ENCODE peak calls at places on chromosome 5, in six cellular contexts. M is amniotic stem cell; P is BE2C; D is iPS-NIHi11; W is HEK293T; F is activated CD4-positive, alpha-beta T cell treated with anti-CD3 and anti-CD28 coated beads, Interleukin-2, amount 10 ng/mL, durations not matched to agents 7 days and 5 days. R is an unnamed sample.

GRCh38 chr5:23012842-23013241 is 159.7 kb upstream of the CDH12 start:
- DNase-seq in M (no peak), P (no peak), D (no peak), W (no peak), F (no peak), R (no peak)

GRCh38 chr5:149063901-149064478 is 1.1 kb upstream of the SH3TC2 start:
- DNase-seq in M (no peak), P (no peak), D (no peak), W (no peak), F (no peak), R (no peak)

GRCh38 chr5:17094830-17095229 is 122.6 kb upstream of the BASP1 start:
- DNase-seq in M (no peak), P (no peak), D (no peak), W (no peak), F (no peak), R (no peak)

GRCh38 chr5:142474426-142474825 is 149.6 kb upstream of the SPRY4 start:
- DNase-seq in M (no peak), P (no peak), D (no peak), W (no peak), F (no peak), R (peak; percentile 27)

GRCh38 chr5:180395540-180396274 is 42.6 kb upstream of the GFPT2 start:
- DNase-seq in M (no peak), P (no peak), D (peak; percentile 1), W (peak; percentile 3), F (no peak), R (no peak)

GRCh38 chr5:74433255-74434123 is 207.0 kb downstream of the ENC1 start:
- DNase-seq in M (no peak), P (no peak), D (peak; percentile 31), W (no peak), F (no peak), R (no peak)

GRCh38 chr5:151205411-151205810 is 18.5 kb downstream of the CCDC69 start:
- DNase-seq in M (no peak), P (no peak), D (no peak), W (no peak), F (no peak), R (no peak)

GRCh38 chr5:68315679-68316271 is 100.2 kb downstream of the PIK3R1 start:
- DNase-seq in M (no peak), P (no peak), D (no peak), W (no peak), F (peak; percentile 10), R (no peak)

GRCh38 chr5:141834331-141834730 is 43.9 kb downstream of the PCDH1 start:
- DNase-seq in M (no peak), P (no peak), D (no peak), W (no peak), F (no peak), R (no peak)

GRCh38 chr5:147645172-147645571 is 135.3 kb upstream of the DPYSL3 start:
- DNase-seq in M (no peak), P (no peak), D (no peak), W (no peak), F (no peak), R (no peak)

GRCh38 chr5:168976311-168976893 is 324.5 kb downstream of the SLIT3 start:
- DNase-seq in M (no peak), P (peak; percentile 33), D (no peak), W (no peak), F (no peak), R (no peak)

GRCh38 chr5:154997746-154998145 is 15.8 kb upstream of the KIF4B start:
- DNase-seq in M (no peak), P (no peak), D (no peak), W (no peak), F (no peak), R (no peak)

GRCh38 chr5:127406326-127407121 is 110.9 kb upstream of the PRRC1 start:
- DNase-seq in M (no peak), P (no peak), D (peak; percentile 23), W (no peak), F (no peak), R (no peak)

GRCh38 chr5:106202035-106202434 is 1468.7 kb downstream of the EFNA5 start:
- DNase-seq in M (no peak), P (no peak), D (no peak), W (no peak), F (no peak), R (no peak)

GRCh38 chr5:68924490-68925145 is 169.2 kb upstream of the SLC30A5 start:
- DNase-seq in M (peak; percentile 21), P (no peak), D (no peak), W (no peak), F (no peak), R (peak; percentile 19)

GRCh38 chr5:38576971-38577684 is 20.7 kb upstream of the LIFR start:
- DNase-seq in M (no peak), P (no peak), D (no peak), W (no peak), F (no peak), R (no peak)

GRCh38 chr5:109739741-109740140 is 50.0 kb downstream of the MAN2A1 start:
- DNase-seq in M (no peak), P (no peak), D (peak; percentile 53), W (no peak), F (no peak), R (no peak)